ENCODE peak calls at places on chromosomes 5 and 9, in six cellular contexts. Q is left colon; P is left ventricle myocardium superior; D is CD8-positive, alpha-beta memory T cell; L is upper lobe of right lung; T is HEK293T. G is an unnamed sample.

GRCh38 chr9:18566125-18566524 is 92.2 kb downstream of the ADAMTSL1 start:
- DNase-seq in L (no peak), D (no peak), Q (no peak), T (no peak), P (no peak), G (no peak)

GRCh38 chr9:133581553-133582343 is 27.4 kb downstream of the FAM163B start:
- DNase-seq in T (no peak), D (no peak), Q (no peak), L (no peak), P (peak; percentile 83), G (no peak)

GRCh38 chr9:28394774-28395173 is 821.5 kb upstream of the C9orf72 start:
- DNase-seq in D (no peak), L (no peak), T (no peak), P (no peak), Q (no peak), G (no peak)

GRCh38 chr9:104177003-104177611 is 83.0 kb downstream of the SMC2 start:
- DNase-seq in D (no peak), Q (no peak), T (peak; percentile 7), L (no peak), P (no peak), G (no peak)

GRCh38 chr5:132267166-132267739 is 9.8 kb downstream of the PDLIM4 start:
- DNase-seq in Q (no peak), L (no peak), D (no peak), P (no peak), T (no peak), G (no peak)

GRCh38 chr5:150637245-150638052 is 3.0 kb upstream of the SYNPO start:
- DNase-seq in L (no peak), P (no peak), T (no peak), D (no peak), Q (no peak), G (no peak)

GRCh38 chr5:145587308-145588071 is 247.7 kb downstream of the PRELID2 start:
- DNase-seq in L (no peak), Q (no peak), P (no peak), T (no peak), D (no peak), G (no peak)

GRCh38 chr9:85332487-85332886 is 409.3 kb downstream of the AGTPBP1 start:
- DNase-seq in L (no peak), Q (no peak), T (peak; percentile 71), D (no peak), P (no peak), G (no peak)

GRCh38 chr5:3214838-3215374 is 380.7 kb upstream of the IRX1 start:
- DNase-seq in Q (no peak), T (no peak), L (no peak), D (no peak), P (no peak), G (no peak)

GRCh38 chr5:107646418-107646817 is 24.3 kb downstream of the EFNA5 start:
- DNase-seq in D (no peak), Q (no peak), T (no peak), L (no peak), P (no peak), G (no peak)

GRCh38 chr5:68505917-68506860 is 290.6 kb downstream of the PIK3R1 start:
- DNase-seq in Q (no peak), D (no peak), T (peak; percentile 9), P (no peak), L (no peak), G (no peak)

GRCh38 chr9:126804198-126804695 is 593 bp upstream of the ZBTB43 start:
- DNase-seq in L (no peak), D (no peak), Q (no peak), P (no peak), T (no peak), G (no peak)

GRCh38 chr5:150441813-150442698 is 7.5 kb downstream of the RPS14 start:
- DNase-seq in Q (no peak), P (peak; percentile 56), L (no peak), T (no peak), D (no peak), G (no peak)

GRCh38 chr5:102229685-102230084 is 66.4 kb downstream of the SLCO4C1 start:
- DNase-seq in D (no peak), T (no peak), Q (no peak), P (no peak), L (no peak), G (no peak)

GRCh38 chr5:74546796-74547195 is 93.7 kb downstream of the ENC1 start:
- DNase-seq in P (no peak), Q (no peak), T (no peak), L (no peak), D (no peak), G (no peak)

GRCh38 chr9:85147046-85147640 is 477.6 kb downstream of the NTRK2 start:
- DNase-seq in T (no peak), P (no peak), D (no peak), L (no peak), Q (no peak), G (no peak)

GRCh38 chr9:114786251-114786650 is 19.6 kb downstream of the TNFSF15 start:
- DNase-seq in Q (no peak), L (no peak), P (no peak), T (no peak), D (no peak), G (peak; percentile 40)

GRCh38 chr9:121277026-121277425 is 9.1 kb downstream of the GSN start:
- DNase-seq in T (no peak), P (no peak), D (no peak), Q (no peak), L (no peak), G (no peak)

GRCh38 chr5:140946578-140946977 is 19.7 kb upstream of the PCDHAC2 start:
- DNase-seq in T (no peak), D (no peak), Q (no peak), L (no peak), P (no peak), G (no peak)

GRCh38 chr5:83654427-83654994 is 66.1 kb downstream of the HAPLN1 start:
- DNase-seq in P (no peak), L (no peak), T (no peak), D (no peak), Q (no peak), G (no peak)

GRCh38 chr9:98468567-98469239 is 213.3 kb upstream of the TBC1D2 start:
- DNase-seq in Q (no peak), P (no peak), D (no peak), L (no peak), T (no peak), G (no peak)

GRCh38 chr5:77168884-77169254 is 41.6 kb upstream of the PDE8B start:
- DNase-seq in T (peak; percentile 32), P (peak; percentile 47), Q (no peak), L (peak; percentile 66), D (no peak), G (peak; percentile 86)

GRCh38 chr9:105309531-105309931 is 65.1 kb downstream of the SLC44A1 start:
- DNase-seq in P (no peak), D (no peak), Q (no peak), T (no peak), L (no peak), G (no peak)

GRCh38 chr5:50406874-50407273 is 34.2 kb downstream of the EMB start:
- DNase-seq in Q (no peak), P (no peak), T (no peak), L (no peak), D (no peak), G (no peak)

GRCh38 chr5:124735169-124735858 is 11.1 kb downstream of the ZNF608 start:
- DNase-seq in Q (peak; percentile 56), D (no peak), L (no peak), P (no peak), T (peak; percentile 80), G (no peak)

GRCh38 chr5:94691947-94692346 is 73.5 kb downstream of the SLF1 start:
- DNase-seq in T (peak; percentile 15), P (no peak), Q (no peak), L (no peak), D (no peak), G (no peak)

GRCh38 chr5:135011355-135012032 is 22.5 kb downstream of the PITX1 start:
- DNase-seq in P (no peak), T (no peak), L (peak; percentile 40), Q (no peak), D (no peak), G (no peak)

G was measured in prostate gland.